ENCODE peak calls at places on chromosomes 3 and 15, in nine cellular contexts. F is LoVo; G is GM13976; W is activated naive CD8-positive, alpha-beta T cell treated with anti-CD3 and anti-CD28 coated beads, Interleukin-2, amount 50 U/mL, for 24 hours; Y is GF-D8; Z is SJSA1; V is natural killer cell; E is omental fat pad; T is anterior cingulate cortex. M is an unnamed sample.

GRCh38 chr3:158617982-158618875 is 26.1 kb upstream of the GFM1 start:
- DNase-seq in V (no peak), G (no peak), T (no peak), E (no peak), W (no peak), Z (no peak), Y (no peak), F (no peak), M (no peak)

GRCh38 chr15:74620636-74621545 is 5.3 kb downstream of the CLK3 start:
- DNase-seq in V (peak; percentile 58), F (peak; percentile 71), Y (peak; percentile 31), W (peak; percentile 79), Z (peak; percentile 55), E (no peak), G (peak; percentile 87), T (peak; percentile 57), M (peak; percentile 52)

GRCh38 chr3:56347219-56347871 is 120.9 kb downstream of the ERC2 start:
- DNase-seq in F (no peak), V (no peak), T (peak; percentile 28), Y (no peak), W (peak; percentile 42), G (peak; percentile 12), Z (no peak), E (no peak), M (no peak)

GRCh38 chr3:53531749-53532148 is 37.3 kb downstream of the CACNA1D start:
- DNase-seq in W (no peak), Y (no peak), F (no peak), Z (no peak), E (no peak), V (no peak), G (no peak), T (no peak), M (no peak)

GRCh38 chr3:88075061-88075460 is 16.0 kb downstream of the ZNF654 start:
- DNase-seq in E (no peak), V (no peak), F (no peak), T (no peak), Z (no peak), W (no peak), Y (no peak), G (no peak), M (no peak)

GRCh38 chr3:52849656-52850055 is 14.8 kb upstream of the MUSTN1 start:
- DNase-seq in V (no peak), Y (no peak), W (no peak), T (no peak), F (no peak), Z (no peak), G (no peak), E (no peak), M (no peak)

GRCh38 chr3:11118181-11118682 is 36.1 kb upstream of the HRH1 start:
- DNase-seq in Z (peak; percentile 43), E (no peak), V (no peak), T (no peak), Y (no peak), W (no peak), G (no peak), F (no peak), M (no peak)

GRCh38 chr15:73924258-73924921 is 1.9 kb upstream of the LOXL1 start:
- DNase-seq in W (peak; percentile 28), V (no peak), Z (peak; percentile 69), G (no peak), E (no peak), F (no peak), Y (no peak), T (no peak), M (peak; percentile 74)

GRCh38 chr15:101014921-101015841 is 96.0 kb downstream of the LRRK1 start:
- DNase-seq in F (peak; percentile 38), T (peak; percentile 36), Y (no peak), W (peak; percentile 77), Z (peak; percentile 65), G (peak; percentile 85), V (peak; percentile 47), E (peak; percentile 72), M (peak; percentile 65)

GRCh38 chr15:63122002-63122893 is 587 bp downstream of the LACTB start:
- DNase-seq in E (peak; percentile 92), Y (peak; percentile 25), G (peak; percentile 97), Z (peak; percentile 78), W (peak; percentile 84), T (peak; percentile 37), V (peak; percentile 90), F (peak; percentile 88), M (peak; percentile 66)

GRCh38 chr3:141797167-141797773 is 34.1 kb downstream of the GRK7 start:
- DNase-seq in F (no peak), Y (peak; percentile 43), T (no peak), V (peak; percentile 45), G (peak; percentile 60), Z (no peak), W (peak; percentile 54), E (no peak), M (no peak)

GRCh38 chr15:99436472-99437314 is 129.1 kb upstream of the MEF2A start:
- DNase-seq in V (peak; percentile 10), T (no peak), G (no peak), Y (no peak), Z (no peak), E (no peak), F (no peak), W (no peak), M (no peak)

GRCh38 chr3:76638006-76638405 is 401.9 kb upstream of the ROBO2 start:
- DNase-seq in E (no peak), W (no peak), Z (no peak), F (no peak), V (no peak), T (no peak), Y (no peak), G (no peak), M (no peak)

GRCh38 chr3:129662230-129662629 is 55.8 kb upstream of the PLXND1 start:
- DNase-seq in F (no peak), G (no peak), T (no peak), Y (no peak), E (no peak), W (no peak), Z (no peak), V (no peak), M (no peak)

GRCh38 chr3:9808345-9809037 is 1.6 kb upstream of the TTLL3 start:
- DNase-seq in Z (peak; percentile 23), E (no peak), V (peak; percentile 35), W (peak; percentile 57), Y (peak; percentile 28), F (peak; percentile 55), G (peak; percentile 47), T (no peak), M (peak; percentile 54)

GRCh38 chr15:45391746-45392711 is 13.7 kb upstream of the GATM start:
- DNase-seq in T (no peak), Z (no peak), F (no peak), Y (peak; percentile 10), G (peak; percentile 59), V (no peak), E (no peak), W (no peak), M (no peak)

GRCh38 chr3:169886671-169887070 is 16.9 kb upstream of the LRRC31 start:
- DNase-seq in F (no peak), E (no peak), T (peak; percentile 44), Y (no peak), G (no peak), Z (no peak), W (no peak), V (no peak), M (no peak)

GRCh38 chr15:51186121-51186795 is 91.6 kb upstream of the TNFAIP8L3 start:
- DNase-seq in Z (no peak), G (no peak), E (no peak), Y (no peak), F (no peak), V (no peak), T (no peak), W (no peak), M (no peak)

GRCh38 chr3:129609591-129610169 is 3.2 kb upstream of the PLXND1 start:
- DNase-seq in Z (peak; percentile 26), G (no peak), W (no peak), T (no peak), V (no peak), E (no peak), Y (no peak), F (no peak), M (no peak)

GRCh38 chr3:102240720-102241119 is 194.1 kb upstream of the ZPLD1 start:
- DNase-seq in Y (no peak), W (no peak), F (no peak), T (no peak), V (no peak), E (no peak), G (no peak), Z (no peak), M (no peak)

M was measured in PC-9.